ENCODE peak calls at places on chromosomes 6 and 20, in nine cellular contexts. One of them, this sample, is unnamed. For H3K36me3, the result is how much of the 10 kb centered on the place peaks cover.

GRCh38 chr20:32849577-32849976 is 9.1 kb upstream of the EFCAB8 start:
- DNase-seq in breast epithelium: no peak
- DNase-seq in upper lobe of left lung: no peak
- DNase-seq in HepG2: no peak
- DNase-seq in spleen: no peak
- DNase-seq in stomach: no peak
- DNase-seq in prostate gland: no peak
- DNase-seq in GM12878: no peak
- DNase-seq in esophagus muscularis mucosa: no peak
- DNase-seq in this sample: no peak

GRCh38 chr6:43798688-43799444 is 28.9 kb downstream of the VEGFA start:
- DNase-seq in breast epithelium: peak
- DNase-seq in upper lobe of left lung: peak
- DNase-seq in HepG2: peak
- DNase-seq in spleen: peak
- DNase-seq in stomach: peak
- DNase-seq in prostate gland: no peak
- DNase-seq in GM12878: peak
- DNase-seq in esophagus muscularis mucosa: no peak
- DNase-seq in this sample: peak

GRCh38 chr6:109073344-109074235 is 21.1 kb downstream of the SESN1 start:
- DNase-seq in breast epithelium: no peak
- DNase-seq in upper lobe of left lung: no peak
- DNase-seq in HepG2: peak
- DNase-seq in spleen: no peak
- DNase-seq in stomach: no peak
- DNase-seq in prostate gland: peak
- DNase-seq in GM12878: no peak
- DNase-seq in esophagus muscularis mucosa: no peak
- DNase-seq in this sample: no peak

GRCh38 chr20:49656304-49656703 is 57.4 kb downstream of the B4GALT5 start:
- DNase-seq in breast epithelium: no peak
- DNase-seq in upper lobe of left lung: peak
- DNase-seq in HepG2: no peak
- DNase-seq in spleen: no peak
- DNase-seq in stomach: no peak
- DNase-seq in prostate gland: peak
- DNase-seq in GM12878: no peak
- DNase-seq in esophagus muscularis mucosa: no peak
- DNase-seq in this sample: no peak

GRCh38 chr20:61919239-61919638 is 146.4 kb downstream of the TAF4 start:
- DNase-seq in breast epithelium: no peak
- DNase-seq in upper lobe of left lung: no peak
- DNase-seq in HepG2: no peak
- DNase-seq in spleen: no peak
- DNase-seq in stomach: no peak
- DNase-seq in prostate gland: no peak
- DNase-seq in GM12878: no peak
- DNase-seq in esophagus muscularis mucosa: no peak
- DNase-seq in this sample: no peak

GRCh38 chr6:24775520-24776058 is 852 bp downstream of the GMNN start:
- DNase-seq in breast epithelium: no peak
- DNase-seq in upper lobe of left lung: no peak
- DNase-seq in HepG2: peak
- DNase-seq in spleen: no peak
- DNase-seq in stomach: no peak
- DNase-seq in prostate gland: no peak
- DNase-seq in GM12878: no peak
- DNase-seq in esophagus muscularis mucosa: no peak
- DNase-seq in this sample: no peak

GRCh38 chr6:112482373-112482772 is 135.2 kb downstream of the RFPL4B start:
- DNase-seq in breast epithelium: no peak
- DNase-seq in upper lobe of left lung: no peak
- DNase-seq in HepG2: no peak
- DNase-seq in spleen: no peak
- DNase-seq in stomach: no peak
- DNase-seq in prostate gland: no peak
- DNase-seq in GM12878: no peak
- DNase-seq in esophagus muscularis mucosa: no peak
- DNase-seq in this sample: no peak

GRCh38 chr20:1664911-1665310 is 7.3 kb upstream of the SIRPG start:
- DNase-seq in breast epithelium: no peak
- DNase-seq in upper lobe of left lung: peak
- DNase-seq in HepG2: no peak
- DNase-seq in spleen: peak
- DNase-seq in stomach: peak
- DNase-seq in prostate gland: no peak
- DNase-seq in GM12878: peak
- DNase-seq in esophagus muscularis mucosa: peak
- DNase-seq in this sample: peak

GRCh38 chr20:8454137-8454712 is 322.2 kb downstream of the PLCB1 start:
- DNase-seq in breast epithelium: no peak
- DNase-seq in upper lobe of left lung: no peak
- DNase-seq in HepG2: peak
- DNase-seq in spleen: no peak
- DNase-seq in stomach: no peak
- DNase-seq in prostate gland: no peak
- DNase-seq in GM12878: peak
- DNase-seq in esophagus muscularis mucosa: no peak
- DNase-seq in this sample: no peak

GRCh38 chr6:112362827-112363565 is 15.9 kb downstream of the RFPL4B start:
- DNase-seq in breast epithelium: no peak
- DNase-seq in upper lobe of left lung: no peak
- DNase-seq in HepG2: no peak
- DNase-seq in spleen: no peak
- DNase-seq in stomach: no peak
- DNase-seq in prostate gland: no peak
- DNase-seq in GM12878: no peak
- DNase-seq in esophagus muscularis mucosa: peak
- DNase-seq in this sample: no peak

GRCh38 chr20:58709013-58709702 is 16.6 kb downstream of the NPEPL1 start:
- DNase-seq in breast epithelium: no peak
- DNase-seq in upper lobe of left lung: peak
- DNase-seq in HepG2: no peak
- DNase-seq in spleen: no peak
- DNase-seq in stomach: peak
- DNase-seq in prostate gland: no peak
- DNase-seq in GM12878: no peak
- DNase-seq in esophagus muscularis mucosa: peak
- DNase-seq in this sample: no peak

GRCh38 chr6:121544691-121545090 is 109.2 kb downstream of the GJA1 start:
- DNase-seq in breast epithelium: no peak
- DNase-seq in upper lobe of left lung: no peak
- DNase-seq in HepG2: no peak
- DNase-seq in spleen: no peak
- DNase-seq in stomach: no peak
- DNase-seq in prostate gland: no peak
- DNase-seq in GM12878: no peak
- DNase-seq in esophagus muscularis mucosa: no peak
- DNase-seq in this sample: no peak

GRCh38 chr6:121550491-121551010 is 115.1 kb downstream of the GJA1 start:
- DNase-seq in breast epithelium: no peak
- DNase-seq in upper lobe of left lung: no peak
- DNase-seq in HepG2: no peak
- DNase-seq in spleen: no peak
- DNase-seq in stomach: no peak
- DNase-seq in prostate gland: no peak
- DNase-seq in GM12878: no peak
- DNase-seq in esophagus muscularis mucosa: no peak
- DNase-seq in this sample: no peak

GRCh38 chr6:121548146-121548545 is 112.7 kb downstream of the GJA1 start:
- DNase-seq in breast epithelium: no peak
- DNase-seq in upper lobe of left lung: no peak
- DNase-seq in HepG2: no peak
- DNase-seq in spleen: no peak
- DNase-seq in stomach: no peak
- DNase-seq in prostate gland: no peak
- DNase-seq in GM12878: no peak
- DNase-seq in esophagus muscularis mucosa: no peak
- DNase-seq in this sample: no peak

GRCh38 chr6:121555201-121555600 is 119.8 kb downstream of the GJA1 start:
- DNase-seq in breast epithelium: no peak
- DNase-seq in upper lobe of left lung: no peak
- DNase-seq in HepG2: no peak
- DNase-seq in spleen: no peak
- DNase-seq in stomach: no peak
- DNase-seq in prostate gland: no peak
- DNase-seq in GM12878: no peak
- DNase-seq in esophagus muscularis mucosa: no peak
- DNase-seq in this sample: no peak

GRCh38 chr6:121549741-121550140 is 114.3 kb downstream of the GJA1 start:
- DNase-seq in breast epithelium: no peak
- DNase-seq in upper lobe of left lung: no peak
- DNase-seq in HepG2: no peak
- DNase-seq in spleen: no peak
- DNase-seq in stomach: no peak
- DNase-seq in prostate gland: no peak
- DNase-seq in GM12878: no peak
- DNase-seq in esophagus muscularis mucosa: no peak
- DNase-seq in this sample: no peak
- TF ChIP-seq POLR2A in breast epithelium: no peak
- TF ChIP-seq POLR2A in upper lobe of left lung: no peak
- TF ChIP-seq POLR2A in HepG2: no peak
- TF ChIP-seq POLR2A in spleen: no peak
- TF ChIP-seq POLR2A in stomach: no peak
- TF ChIP-seq POLR2A in prostate gland: no peak
- TF ChIP-seq POLR2A in GM12878: no peak
- TF ChIP-seq POLR2A in esophagus muscularis mucosa: no peak
- TF ChIP-seq POLR2A in this sample: no peak

GRCh38 chr6:11950109-11950508 is 62.0 kb upstream of the HIVEP1 start:
- DNase-seq in breast epithelium: no peak
- DNase-seq in upper lobe of left lung: no peak
- DNase-seq in HepG2: no peak
- DNase-seq in spleen: no peak
- DNase-seq in stomach: no peak
- DNase-seq in prostate gland: no peak
- DNase-seq in GM12878: no peak
- DNase-seq in esophagus muscularis mucosa: no peak
- DNase-seq in this sample: no peak
- TF ChIP-seq POLR2AphosphoS5 in breast epithelium: no peak
- TF ChIP-seq POLR2AphosphoS5 in upper lobe of left lung: no peak
- TF ChIP-seq POLR2AphosphoS5 in HepG2: no peak
- TF ChIP-seq POLR2AphosphoS5 in spleen: no peak
- TF ChIP-seq POLR2AphosphoS5 in stomach: no peak
- TF ChIP-seq POLR2AphosphoS5 in prostate gland: peak
- TF ChIP-seq POLR2AphosphoS5 in GM12878: no peak
- TF ChIP-seq POLR2AphosphoS5 in esophagus muscularis mucosa: peak
- TF ChIP-seq POLR2AphosphoS5 in this sample: no peak

GRCh38 chr20:31691646-31692275 is 30.9 kb downstream of the BCL2L1 start:
- DNase-seq in breast epithelium: no peak
- DNase-seq in upper lobe of left lung: no peak
- DNase-seq in HepG2: no peak
- DNase-seq in spleen: no peak
- DNase-seq in stomach: no peak
- DNase-seq in prostate gland: no peak
- DNase-seq in GM12878: no peak
- DNase-seq in esophagus muscularis mucosa: no peak
- DNase-seq in this sample: no peak

GRCh38 chr20:31687777-31688176 is 34.9 kb downstream of the BCL2L1 start:
- DNase-seq in breast epithelium: no peak
- DNase-seq in upper lobe of left lung: no peak
- DNase-seq in HepG2: no peak
- DNase-seq in spleen: no peak
- DNase-seq in stomach: no peak
- DNase-seq in prostate gland: no peak
- DNase-seq in GM12878: no peak
- DNase-seq in esophagus muscularis mucosa: no peak
- DNase-seq in this sample: no peak

GRCh38 chr20:31690124-31690666 is 32.5 kb downstream of the BCL2L1 start:
- DNase-seq in breast epithelium: no peak
- DNase-seq in upper lobe of left lung: no peak
- DNase-seq in HepG2: no peak
- DNase-seq in spleen: no peak
- DNase-seq in stomach: no peak
- DNase-seq in prostate gland: no peak
- DNase-seq in GM12878: no peak
- DNase-seq in esophagus muscularis mucosa: no peak
- DNase-seq in this sample: no peak

GRCh38 chr20:31685853-31686641 is 36.6 kb downstream of the BCL2L1 start:
- DNase-seq in breast epithelium: no peak
- DNase-seq in upper lobe of left lung: no peak
- DNase-seq in HepG2: no peak
- DNase-seq in spleen: no peak
- DNase-seq in stomach: no peak
- DNase-seq in prostate gland: no peak
- DNase-seq in GM12878: no peak
- DNase-seq in esophagus muscularis mucosa: no peak
- DNase-seq in this sample: no peak

DNA sequence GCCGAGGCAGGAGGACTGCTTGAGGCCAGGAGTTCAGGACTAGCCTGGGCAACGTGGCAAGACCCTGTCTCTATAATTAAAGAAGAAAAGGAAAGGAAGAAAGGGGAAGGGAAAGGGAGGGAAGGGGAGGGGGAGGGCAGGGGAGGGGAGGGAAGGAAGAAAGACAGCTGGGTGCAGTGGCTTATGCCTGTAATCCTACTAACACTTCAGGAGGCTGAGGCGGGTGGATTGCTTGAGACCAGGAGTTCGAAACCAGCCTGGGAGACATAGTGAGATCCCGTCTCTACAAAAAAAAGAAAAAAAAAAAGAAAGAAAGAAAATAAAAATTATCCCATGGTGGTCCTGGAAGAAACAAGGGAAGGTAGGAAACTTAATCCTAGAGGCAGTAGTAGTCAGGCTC is 33.5 kb downstream of the BCL2L1 start:
- DNase-seq in breast epithelium: no peak
- DNase-seq in upper lobe of left lung: no peak
- DNase-seq in HepG2: no peak
- DNase-seq in spleen: peak
- DNase-seq in stomach: no peak
- DNase-seq in prostate gland: no peak
- DNase-seq in GM12878: no peak
- DNase-seq in esophagus muscularis mucosa: no peak
- DNase-seq in this sample: no peak
- H3K36me3 ChIP-seq in breast epithelium: under half
- H3K36me3 ChIP-seq in upper lobe of left lung: under half
- H3K36me3 ChIP-seq in HepG2: half or more
- H3K36me3 ChIP-seq in spleen: half or more
- H3K36me3 ChIP-seq in stomach: under half
- H3K36me3 ChIP-seq in prostate gland: under half
- H3K36me3 ChIP-seq in GM12878: under half
- H3K36me3 ChIP-seq in esophagus muscularis mucosa: under half
- H3K36me3 ChIP-seq in this sample: under half

DNA sequence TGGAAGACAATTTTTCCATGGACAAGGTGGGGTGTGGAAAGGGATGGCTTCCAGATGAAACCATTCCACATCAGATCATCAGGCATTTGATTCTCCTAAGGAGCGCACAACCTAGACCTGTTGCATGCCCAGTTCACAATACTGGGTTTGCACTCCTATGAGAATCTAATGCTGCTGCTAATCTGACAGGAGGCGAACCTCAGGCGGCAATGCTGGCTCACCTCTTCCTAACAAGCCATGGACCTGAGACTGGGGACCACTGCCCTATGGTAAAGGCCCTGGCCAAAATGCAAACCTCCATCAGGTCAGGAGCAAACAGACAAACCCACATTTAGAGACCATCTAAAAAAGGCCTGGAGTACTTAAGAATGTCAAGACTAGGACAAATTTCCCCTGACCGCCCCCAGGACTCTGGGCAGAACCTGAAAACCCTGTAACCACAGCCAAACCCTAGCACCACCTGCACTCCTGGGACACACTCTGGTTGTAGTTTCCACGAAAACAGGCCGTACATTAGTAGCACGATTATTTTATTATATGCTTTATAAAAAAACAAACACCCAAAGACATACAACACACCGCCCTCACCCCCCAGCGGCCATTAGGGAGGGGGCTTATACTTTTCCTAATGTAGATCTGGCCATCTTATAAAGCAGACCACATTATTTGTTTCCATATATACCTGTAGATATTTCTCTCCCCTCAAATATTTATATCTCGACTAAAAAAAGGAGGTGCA is 27.3 kb downstream of the SNX5 start:
- DNase-seq in breast epithelium: no peak
- DNase-seq in upper lobe of left lung: no peak
- DNase-seq in HepG2: no peak
- DNase-seq in spleen: no peak
- DNase-seq in stomach: no peak
- DNase-seq in prostate gland: no peak
- DNase-seq in GM12878: no peak
- DNase-seq in esophagus muscularis mucosa: no peak
- DNase-seq in this sample: no peak
- TF ChIP-seq POLR2A in breast epithelium: no peak
- TF ChIP-seq POLR2A in upper lobe of left lung: no peak
- TF ChIP-seq POLR2A in HepG2: peak
- TF ChIP-seq POLR2A in spleen: no peak
- TF ChIP-seq POLR2A in stomach: no peak
- TF ChIP-seq POLR2A in prostate gland: no peak
- TF ChIP-seq POLR2A in GM12878: peak
- TF ChIP-seq POLR2A in esophagus muscularis mucosa: no peak
- TF ChIP-seq POLR2A in this sample: no peak